ENCODE peak calls at places on chromosome 15, in six cellular contexts. U is activated B cell treated with CpG ODN at 0.5 μM for 24 hours, K is GM18507, P is T-helper 2 cell, E is ascending aorta, A is HEK293T. T is an unnamed sample.

GRCh38 chr15:75338661-75339240 is 2.9 kb downstream of the COMMD4 start:
- DNase-seq in U (no peak), K (no peak), P (no peak), E (no peak), A (no peak), T (no peak)

GRCh38 chr15:61654918-61655317 is 405.3 kb downstream of the VPS13C start:
- DNase-seq in U (no peak), K (no peak), P (no peak), E (no peak), A (no peak), T (no peak)

GRCh38 chr15:99315636-99316035 is 64.4 kb downstream of the LRRC28 start:
- DNase-seq in U (no peak), K (no peak), P (no peak), E (no peak), A (no peak), T (no peak)

GRCh38 chr15:63292771-63293170 is 15.4 kb downstream of the APH1B start:
- DNase-seq in U (no peak), K (no peak), P (no peak), E (no peak), A (no peak), T (no peak)

GRCh38 chr15:80893777-80894176 is 95.8 kb downstream of the MESD start:
- DNase-seq in U (no peak), K (no peak), P (no peak), E (no peak), A (no peak), T (no peak)

GRCh38 chr15:97652700-97653167 is 307.8 kb upstream of the ARRDC4 start:
- DNase-seq in U (no peak), K (no peak), P (no peak), E (no peak), A (peak; percentile 60), T (no peak)

GRCh38 chr15:91685436-91685835 is 168.1 kb upstream of the SLCO3A1 start:
- DNase-seq in U (no peak), K (no peak), P (no peak), E (no peak), A (no peak), T (no peak)

GRCh38 chr15:90991587-90992285 is 2.6 kb downstream of the PRC1 start:
- DNase-seq in U (no peak), K (no peak), P (no peak), E (no peak), A (no peak), T (no peak)

GRCh38 chr15:61049934-61050333 is 179.2 kb downstream of the RORA start:
- DNase-seq in U (no peak), K (no peak), P (no peak), E (no peak), A (no peak), T (no peak)

GRCh38 chr15:90063733-90064247 is 38.5 kb downstream of the IDH2 start:
- DNase-seq in U (peak; percentile 49), K (no peak), P (no peak), E (no peak), A (no peak), T (no peak)

GRCh38 chr15:97091093-97091492 is 760.6 kb downstream of the NR2F2 start:
- DNase-seq in U (no peak), K (no peak), P (no peak), E (no peak), A (no peak), T (no peak)

GRCh38 chr15:101039461-101039860 is 120.3 kb downstream of the LRRK1 start:
- DNase-seq in U (no peak), K (no peak), P (no peak), E (peak; percentile 66), A (no peak), T (no peak)